ENCODE peak calls at places on chromosomes 4 and X, in four cellular contexts. J, U, M and O are unnamed samples.

GRCh38 chrX:69015564-69016218 is 149.6 kb downstream of the PJA1 start:
- DNase-seq in J (no peak), U (no peak), M (no peak), O (no peak)

GRCh38 chrX:25941559-25942250 is 196.4 kb upstream of the MAGEB18 start:
- DNase-seq in J (no peak), U (no peak), M (no peak), O (no peak)

GRCh38 chr4:128306992-128307581 is 19.5 kb upstream of the PGRMC2 start:
- DNase-seq in J (no peak), U (no peak), M (no peak), O (no peak)

GRCh38 chr4:1459664-1460511 is 53.6 kb upstream of the NKX1-1 start:
- DNase-seq in J (no peak), U (no peak), M (no peak), O (no peak)

GRCh38 chr4:163591614-163592020 is 97.1 kb downstream of the TMA16 start:
- DNase-seq in J (no peak), U (no peak), M (no peak), O (no peak)

GRCh38 chrX:13094374-13094773 is 50.0 kb upstream of the FAM9C start:
- DNase-seq in J (no peak), U (no peak), M (no peak), O (no peak)

GRCh38 chr4:145148980-145149379 is 31.4 kb downstream of the OTUD4 start:
- DNase-seq in J (no peak), U (no peak), M (no peak), O (no peak)

GRCh38 chr4:56908206-56909082 is 744 bp downstream of the REST start:
- DNase-seq in J (peak), U (peak), M (peak), O (no peak)

GRCh38 chr4:166324321-166324720 is 451.3 kb downstream of the TLL1 start:
- DNase-seq in J (no peak), U (no peak), M (no peak), O (no peak)

GRCh38 chrX:554271-554670 is 76.3 kb upstream of the SHOX start:
- DNase-seq in J (no peak), U (no peak), M (no peak), O (no peak)

GRCh38 chr4:118746251-118746919 is 61.2 kb downstream of the METTL14 start:
- DNase-seq in J (peak), U (no peak), M (no peak), O (no peak)

GRCh38 chr4:87032884-87033533 is 98.2 kb downstream of the AFF1 start:
- DNase-seq in J (no peak), U (no peak), M (no peak), O (no peak)

GRCh38 chrX:154719132-154719675 is 31.7 kb downstream of the GAB3 start:
- DNase-seq in J (no peak), U (peak), M (no peak), O (no peak)

GRCh38 chrX:66163849-66164401 is at the start of gene HEPH:
- DNase-seq in J (no peak), U (no peak), M (no peak), O (no peak)

GRCh38 chr4:10107111-10108091 is 9.2 kb downstream of the WDR1 start:
- DNase-seq in J (no peak), U (no peak), M (no peak), O (no peak)

GRCh38 chr4:140740906-140741670 is 15.1 kb downstream of the TBC1D9 start:
- DNase-seq in J (no peak), U (no peak), M (no peak), O (no peak)

GRCh38 chr4:153113061-153113837 is 91.0 kb upstream of the TRIM2 start:
- DNase-seq in J (no peak), U (no peak), M (no peak), O (no peak)

GRCh38 chr4:159191989-159192388 is 89.1 kb downstream of the RAPGEF2 start:
- DNase-seq in J (no peak), U (no peak), M (no peak), O (no peak)

GRCh38 chr4:1904042-1904441 is 32.8 kb downstream of the NSD2 start:
- DNase-seq in J (no peak), U (no peak), M (no peak), O (no peak)

GRCh38 chrX:435536-436122 is 48.9 kb upstream of the PPP2R3B start:
- DNase-seq in J (no peak), U (no peak), M (no peak), O (no peak)

GRCh38 chr4:107600993-107601392 is 119.0 kb downstream of the PAPSS1 start:
- DNase-seq in J (no peak), U (no peak), M (no peak), O (no peak)

GRCh38 chr4:7462509-7462971 is 27.8 kb upstream of the PSAPL1 start:
- DNase-seq in J (peak), U (no peak), M (no peak), O (no peak)
- TF ChIP-seq CTCF in J (peak), U (no peak), M (no peak), O (no peak)

GRCh38 chr4:185011408-185011807 is 6.9 kb upstream of the HELT start:
- DNase-seq in J (no peak), U (no peak), M (no peak), O (no peak)
- TF ChIP-seq CTCF in J (peak), U (peak), M (no peak), O (peak)

GRCh38 chrX:102950908-102951866 is 14.1 kb downstream of the RAB40AL start:
- DNase-seq in J (peak), U (peak), M (peak), O (no peak)
- TF ChIP-seq CTCF in J (peak), U (peak), M (no peak), O (peak)

GRCh38 chr4:21195682-21196081 is 495.4 kb downstream of the PACRGL start:
- DNase-seq in J (no peak), U (no peak), M (no peak), O (no peak)

GRCh38 chr4:21192367-21192766 is 492.1 kb downstream of the PACRGL start:
- DNase-seq in J (no peak), U (no peak), M (no peak), O (no peak)

GRCh38 chr4:21191304-21191703 is 491.0 kb downstream of the PACRGL start:
- DNase-seq in J (no peak), U (no peak), M (no peak), O (no peak)
- TF ChIP-seq CTCF in J (no peak), U (no peak), M (no peak), O (no peak)

DNA sequence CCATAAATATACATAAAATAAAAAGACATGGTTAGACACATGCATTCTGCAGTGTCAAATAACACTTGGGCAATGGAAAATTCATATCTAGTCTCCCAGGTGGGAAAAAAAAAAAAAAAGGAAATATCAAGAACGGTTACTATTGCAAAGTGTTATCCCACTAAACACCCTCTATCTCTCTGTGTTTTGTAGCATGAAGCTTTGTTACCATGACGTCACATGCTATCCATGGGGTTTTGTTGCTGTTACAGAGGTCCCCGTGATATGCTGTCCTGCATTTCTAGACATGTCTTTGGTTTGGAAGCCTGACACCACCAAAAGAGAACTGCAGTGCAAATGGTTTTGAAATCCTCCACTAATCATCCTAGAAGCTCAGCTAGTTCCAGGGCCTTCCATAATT is 50.7 kb upstream of the TLR3 start:
- DNase-seq in J (no peak), U (no peak), M (no peak), O (no peak)
- TF ChIP-seq CTCF in J (no peak), U (no peak), M (no peak), O (no peak)

DNA sequence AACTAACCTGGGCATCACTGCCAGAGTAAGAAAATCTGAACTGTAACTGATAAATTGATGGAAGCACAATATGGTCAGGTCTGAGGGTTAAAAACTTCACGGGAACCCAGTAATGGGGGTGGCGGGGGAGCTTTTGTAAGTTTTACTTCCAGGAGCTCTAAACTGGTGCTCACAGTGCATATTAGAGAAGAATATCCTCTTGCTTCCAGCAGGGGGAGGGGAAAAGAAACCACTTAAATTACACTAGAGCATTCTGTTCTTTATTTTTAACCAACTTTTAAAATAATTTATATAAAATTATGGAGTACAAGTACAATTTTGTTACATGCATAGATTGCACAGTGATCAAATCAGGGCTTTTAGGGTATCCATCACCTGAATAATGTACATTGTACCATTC is 33.7 kb downstream of the WDR17 start:
- DNase-seq in J (no peak), U (no peak), M (no peak), O (no peak)
- TF ChIP-seq CTCF in J (no peak), U (no peak), M (no peak), O (no peak)

GRCh38 chr4:112266823-112267222 is 18.9 kb downstream of the TIFA start:
- DNase-seq in J (no peak), U (no peak), M (no peak), O (no peak)
- TF ChIP-seq CTCF in J (peak), U (peak), M (no peak), O (peak)

DNA sequence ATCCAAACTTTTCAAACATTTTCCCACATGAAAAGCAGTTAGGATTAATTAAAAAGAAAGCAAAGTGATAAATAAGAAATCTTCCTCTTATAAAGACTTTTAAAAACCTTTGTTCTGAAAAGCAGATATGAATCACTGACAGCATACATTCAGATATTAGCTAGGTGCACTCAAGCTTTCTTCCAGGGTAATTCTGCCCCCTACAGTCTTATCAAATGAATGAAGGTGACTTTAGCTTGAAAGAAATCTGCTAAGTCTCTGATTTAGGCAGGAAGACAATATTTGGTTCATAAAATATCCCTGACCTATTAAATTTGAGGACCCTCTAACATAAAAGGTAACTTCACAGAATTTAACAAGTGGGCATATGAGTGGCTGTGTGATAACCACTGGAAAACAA is 209.1 kb upstream of the FAM47A start:
- DNase-seq in J (no peak), U (no peak), M (no peak), O (no peak)
- TF ChIP-seq CTCF in J (no peak), U (no peak), M (no peak), O (peak)